ENCODE peak calls at places on chromosomes 7 and 10, in eight cellular contexts. T is keratinocyte; Y is astrocyte of the cerebellum; I is neural progenitor cell; B is fibroblast of lung; U is CD8-positive, alpha-beta T cell; E is mucosa of descending colon; Q is hepatocyte. F is an unnamed sample.

GRCh38 chr7:79668292-79668691 is 214.8 kb upstream of the MAGI2 start:
- DNase-seq in B (no peak), Q (no peak), I (no peak), T (no peak), Y (no peak), U (no peak), E (no peak), F (no peak)

GRCh38 chr10:20105236-20105635 is 289.0 kb downstream of the PLXDC2 start:
- DNase-seq in Q (no peak), E (no peak), U (no peak), I (no peak), B (peak; percentile 58), T (no peak), Y (no peak), F (no peak)

GRCh38 chr7:607938-608337 is 88.3 kb upstream of the PDGFA start:
- DNase-seq in I (no peak), U (peak; percentile 82), Y (no peak), Q (no peak), T (no peak), B (no peak), E (no peak), F (no peak)

GRCh38 chr10:22332116-22332692 is 11.3 kb downstream of the BMI1 start:
- DNase-seq in I (peak; percentile 39), U (no peak), Y (no peak), E (no peak), B (no peak), Q (no peak), T (no peak), F (no peak)

GRCh38 chr10:31709028-31709427 is 219.6 kb downstream of the ARHGAP12 start:
- DNase-seq in I (no peak), Y (no peak), E (no peak), Q (no peak), B (no peak), T (no peak), U (no peak), F (no peak)

GRCh38 chr10:80461208-80462183 is 7.4 kb downstream of the TSPAN14 start:
- DNase-seq in E (no peak), Y (no peak), U (peak; percentile 44), I (no peak), Q (no peak), B (peak; percentile 60), T (no peak), F (no peak)

GRCh38 chr7:66629222-66629658 is 559 bp downstream of the KCTD7 start:
- DNase-seq in U (no peak), Y (no peak), E (peak; percentile 57), B (no peak), T (no peak), Q (no peak), I (peak; percentile 62), F (no peak)

GRCh38 chr10:86878973-86879781 is 78.2 kb downstream of the MMRN2 start:
- DNase-seq in T (no peak), E (no peak), I (no peak), Q (no peak), B (no peak), Y (no peak), U (no peak), F (no peak)

GRCh38 chr7:151572136-151572535 is 52.4 kb upstream of the RHEB start:
- DNase-seq in E (no peak), Y (no peak), U (no peak), Q (no peak), B (no peak), T (no peak), I (no peak), F (no peak)

GRCh38 chr7:43014374-43014773 is 82.2 kb downstream of the MRPL32 start:
- DNase-seq in U (no peak), I (no peak), Q (no peak), B (no peak), Y (no peak), E (no peak), T (no peak), F (no peak)

GRCh38 chr10:131731780-131732630 is 168.8 kb upstream of the PPP2R2D start:
- DNase-seq in Y (no peak), B (no peak), Q (no peak), U (no peak), E (no peak), T (no peak), I (no peak), F (no peak)

GRCh38 chr10:29377333-29377961 is 88.6 kb downstream of the LYZL1 start:
- DNase-seq in Q (peak; percentile 53), E (peak; percentile 23), Y (no peak), T (no peak), U (no peak), B (peak; percentile 55), I (peak; percentile 29), F (no peak)

GRCh38 chr10:86044029-86044428 is 322.6 kb downstream of the GRID1 start:
- DNase-seq in B (no peak), U (no peak), Q (no peak), I (no peak), T (no peak), E (no peak), Y (no peak), F (no peak)

GRCh38 chr7:106117767-106118544 is 5.8 kb upstream of the SYPL1 start:
- DNase-seq in T (no peak), Q (no peak), B (no peak), Y (no peak), I (no peak), U (no peak), E (no peak), F (no peak)

GRCh38 chr10:77613476-77614130 is 24.0 kb downstream of the KCNMA1 start:
- DNase-seq in I (peak; percentile 50), U (no peak), Q (no peak), E (no peak), T (no peak), B (no peak), Y (no peak), F (no peak)

GRCh38 chr7:112937651-112938390 is 147.6 kb upstream of the TMEM168 start:
- DNase-seq in U (no peak), Y (no peak), Q (no peak), T (no peak), B (peak; percentile 15), E (no peak), I (no peak), F (no peak)

GRCh38 chr10:129126955-129127354 is 340.1 kb upstream of the MGMT start:
- DNase-seq in T (no peak), E (no peak), Y (no peak), B (no peak), U (no peak), I (no peak), Q (no peak), F (no peak)

GRCh38 chr10:105807930-105808587 is 1167.0 kb downstream of the SORCS3 start:
- DNase-seq in B (no peak), U (no peak), E (no peak), Q (no peak), I (no peak), Y (no peak), T (no peak), F (no peak)

GRCh38 chr10:32693441-32693979 is 247.6 kb downstream of the CCDC7 start:
- DNase-seq in U (no peak), Y (no peak), T (no peak), Q (no peak), E (no peak), B (no peak), I (no peak), F (no peak)

GRCh38 chr10:14508725-14509124 is 178.0 kb upstream of the FRMD4A start:
- DNase-seq in Y (no peak), I (no peak), U (no peak), E (no peak), T (no peak), B (no peak), Q (no peak), F (no peak)

GRCh38 chr10:119495061-119495505 is 47.4 kb downstream of the RGS10 start:
- DNase-seq in B (peak; percentile 33), E (no peak), U (no peak), T (no peak), I (no peak), Q (no peak), Y (no peak), F (no peak)

DNA sequence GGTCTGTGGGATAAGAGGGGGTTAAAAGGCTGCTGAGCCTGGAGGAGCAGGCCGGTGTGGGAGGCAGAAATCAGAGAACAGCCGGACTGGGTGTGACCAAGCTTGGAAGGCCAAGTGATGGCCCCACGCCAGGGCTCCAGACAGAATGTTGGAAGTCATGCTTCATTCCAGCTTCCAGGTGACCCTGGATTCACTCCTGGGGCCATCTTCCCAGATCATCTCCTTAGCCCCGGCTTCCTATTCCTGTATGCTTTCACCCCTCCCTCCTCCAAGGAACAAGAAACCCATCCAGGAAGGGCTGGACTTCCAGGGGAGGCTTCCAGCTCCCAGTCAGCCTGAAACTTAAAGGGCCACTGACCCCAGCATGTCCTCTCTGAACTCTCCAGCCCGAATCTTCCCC is 1.0 kb downstream of the INMT start:
- DNase-seq in T (no peak), B (peak; percentile 69), U (no peak), I (no peak), E (peak; percentile 60), Y (no peak), Q (no peak), F (no peak)
- H3K4me3 ChIP-seq in T (no peak overlapping the region), B (peak overlapping the region; percentile 42), U (no peak overlapping the region), I (no peak overlapping the region), E (no peak overlapping the region), Y (no peak overlapping the region), Q (no peak overlapping the region), F (no peak overlapping the region)

DNA sequence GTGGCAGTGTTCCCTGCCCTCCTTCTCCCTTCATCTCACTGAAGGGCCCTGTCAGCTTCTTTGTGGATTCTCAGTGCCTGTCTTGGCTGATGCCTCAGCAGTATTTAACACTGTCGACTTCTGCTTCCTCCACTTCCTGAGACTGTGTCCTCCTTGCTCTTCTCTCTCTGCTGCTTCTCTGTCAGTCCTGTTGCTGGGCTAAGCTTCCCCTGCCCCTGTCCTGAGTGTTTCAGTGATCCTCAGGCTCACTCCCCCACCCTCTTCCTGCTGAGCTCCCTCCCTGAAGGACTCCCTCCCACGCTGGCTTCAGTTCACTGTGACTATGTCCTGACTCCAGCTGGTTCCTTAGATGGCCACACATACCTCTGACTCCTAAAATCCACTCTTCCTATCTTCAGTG is 64.9 kb downstream of the CREM start:
- DNase-seq in Y (no peak), Q (no peak), U (no peak), B (no peak), E (peak; percentile 19), T (no peak), I (no peak), F (no peak)
- TF ChIP-seq CTCF in Y (no peak), Q (no peak), U (no peak), B (no peak), E (no peak), T (no peak), I (no peak), F (no peak)

GRCh38 chr10:75773813-75774547 is 342.6 kb downstream of the LRMDA start:
- DNase-seq in E (no peak), U (no peak), T (no peak), Y (no peak), I (no peak), B (peak; percentile 89), Q (no peak), F (no peak)
- H3K4me3 ChIP-seq in E (no peak overlapping the region), U (no peak overlapping the region), T (no peak overlapping the region), Y (no peak overlapping the region), I (no peak overlapping the region), B (no peak overlapping the region), Q (no peak overlapping the region), F (no peak overlapping the region)

DNA sequence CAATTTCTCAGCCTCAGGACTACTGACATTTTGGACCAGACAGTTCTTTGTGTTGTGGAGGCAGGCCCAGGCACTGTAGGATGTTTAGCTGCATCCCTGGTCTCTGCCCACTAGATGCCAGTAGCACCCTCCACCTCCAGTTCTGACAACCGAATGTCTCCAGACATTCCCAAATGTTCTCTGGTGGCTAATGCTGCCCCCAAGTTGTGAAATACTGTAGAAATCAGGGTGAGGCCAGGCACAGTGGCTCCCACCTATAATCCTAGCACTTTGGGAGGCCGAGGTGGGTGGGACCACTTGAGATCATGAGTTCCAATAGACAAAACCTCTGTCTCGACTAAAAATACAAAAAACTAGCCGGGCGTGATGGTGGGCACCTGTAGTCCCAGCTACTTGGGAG is 18.2 kb downstream of the HNRNPF start:
- DNase-seq in B (peak; percentile 60), U (peak; percentile 52), E (no peak), Q (peak; percentile 54), Y (no peak), T (no peak), I (peak; percentile 64), F (no peak)
- TF ChIP-seq CTCF in B (peak; percentile 66), U (peak; percentile 55), E (no peak), Q (peak; percentile 52), Y (peak; percentile 70), T (peak; percentile 65), I (peak; percentile 58), F (peak; percentile 68)

F was measured in epithelial cell of proximal tubule.